ENCODE peak calls at places on chromosomes 13 and 19, in eight cellular contexts. One of them, this sample, is unnamed.

GRCh38 chr19:51719251-51719901 is 4.4 kb downstream of the HAS1 start:
- DNase-seq in fibroblast of lung: no peak
- DNase-seq in mesenchymal stem cell: no peak
- DNase-seq in H1: peak; percentile 69
- DNase-seq in neuronal stem cell: no peak
- DNase-seq in mesendoderm: no peak
- DNase-seq in keratinocyte: no peak
- DNase-seq in adipocyte: no peak
- DNase-seq in this sample: no peak

GRCh38 chr19:13544423-13544822 is 38.1 kb upstream of the CACNA1A start:
- DNase-seq in fibroblast of lung: no peak
- DNase-seq in mesenchymal stem cell: no peak
- DNase-seq in H1: no peak
- DNase-seq in neuronal stem cell: no peak
- DNase-seq in mesendoderm: no peak
- DNase-seq in keratinocyte: no peak
- DNase-seq in adipocyte: no peak
- DNase-seq in this sample: no peak

GRCh38 chr13:76489299-76489698 is 396.9 kb downstream of the KCTD12 start:
- DNase-seq in fibroblast of lung: no peak
- DNase-seq in mesenchymal stem cell: no peak
- DNase-seq in H1: no peak
- DNase-seq in neuronal stem cell: no peak
- DNase-seq in mesendoderm: no peak
- DNase-seq in keratinocyte: no peak
- DNase-seq in adipocyte: no peak
- DNase-seq in this sample: no peak

GRCh38 chr19:13621413-13621812 is 115.1 kb upstream of the CACNA1A start:
- DNase-seq in fibroblast of lung: peak; percentile 89
- DNase-seq in mesenchymal stem cell: peak; percentile 7
- DNase-seq in H1: no peak
- DNase-seq in neuronal stem cell: no peak
- DNase-seq in mesendoderm: peak; percentile 89
- DNase-seq in keratinocyte: peak; percentile 85
- DNase-seq in adipocyte: peak; percentile 61
- DNase-seq in this sample: peak; percentile 89

GRCh38 chr13:98927954-98928927 is 49.6 kb downstream of the DOCK9 start:
- DNase-seq in fibroblast of lung: peak; percentile 90
- DNase-seq in mesenchymal stem cell: no peak
- DNase-seq in H1: no peak
- DNase-seq in neuronal stem cell: no peak
- DNase-seq in mesendoderm: peak; percentile 91
- DNase-seq in keratinocyte: no peak
- DNase-seq in adipocyte: peak; percentile 64
- DNase-seq in this sample: peak; percentile 44

GRCh38 chr19:39110263-39110967 is 15.2 kb upstream of the PAK4 start:
- DNase-seq in fibroblast of lung: peak; percentile 27
- DNase-seq in mesenchymal stem cell: peak; percentile 41
- DNase-seq in H1: peak; percentile 92
- DNase-seq in neuronal stem cell: peak; percentile 48
- DNase-seq in mesendoderm: peak; percentile 49
- DNase-seq in keratinocyte: no peak
- DNase-seq in adipocyte: peak; percentile 77
- DNase-seq in this sample: peak; percentile 28

GRCh38 chr19:56839665-56840451 is 668 bp downstream of the PEG3 start:
- DNase-seq in fibroblast of lung: peak; percentile 91
- DNase-seq in mesenchymal stem cell: no peak
- DNase-seq in H1: no peak
- DNase-seq in neuronal stem cell: peak; percentile 92
- DNase-seq in mesendoderm: peak; percentile 99
- DNase-seq in keratinocyte: no peak
- DNase-seq in adipocyte: peak; percentile 26
- DNase-seq in this sample: peak; percentile 97

GRCh38 chr19:29564574-29565005 is 38.8 kb downstream of the VSTM2B start:
- DNase-seq in fibroblast of lung: no peak
- DNase-seq in mesenchymal stem cell: no peak
- DNase-seq in H1: no peak
- DNase-seq in neuronal stem cell: no peak
- DNase-seq in mesendoderm: peak; percentile 19
- DNase-seq in keratinocyte: no peak
- DNase-seq in adipocyte: no peak
- DNase-seq in this sample: no peak

GRCh38 chr19:41195675-41196497 is 2.9 kb downstream of the CYP2S1 start:
- DNase-seq in fibroblast of lung: peak; percentile 36
- DNase-seq in mesenchymal stem cell: peak; percentile 76
- DNase-seq in H1: no peak
- DNase-seq in neuronal stem cell: no peak
- DNase-seq in mesendoderm: no peak
- DNase-seq in keratinocyte: no peak
- DNase-seq in adipocyte: no peak
- DNase-seq in this sample: no peak

GRCh38 chr13:74423434-74423833 is 289.2 kb upstream of the KLF12 start:
- DNase-seq in fibroblast of lung: no peak
- DNase-seq in mesenchymal stem cell: no peak
- DNase-seq in H1: no peak
- DNase-seq in neuronal stem cell: no peak
- DNase-seq in mesendoderm: no peak
- DNase-seq in keratinocyte: no peak
- DNase-seq in adipocyte: no peak
- DNase-seq in this sample: no peak

GRCh38 chr19:13865243-13865577 is 11.7 kb upstream of the NANOS3 start:
- DNase-seq in fibroblast of lung: no peak
- DNase-seq in mesenchymal stem cell: no peak
- DNase-seq in H1: no peak
- DNase-seq in neuronal stem cell: no peak
- DNase-seq in mesendoderm: no peak
- DNase-seq in keratinocyte: no peak
- DNase-seq in adipocyte: no peak
- DNase-seq in this sample: no peak

GRCh38 chr13:110590577-110590976 is 24.8 kb upstream of the NAXD start:
- DNase-seq in fibroblast of lung: no peak
- DNase-seq in mesenchymal stem cell: no peak
- DNase-seq in H1: no peak
- DNase-seq in neuronal stem cell: no peak
- DNase-seq in mesendoderm: peak; percentile 32
- DNase-seq in keratinocyte: peak; percentile 66
- DNase-seq in adipocyte: no peak
- DNase-seq in this sample: no peak

GRCh38 chr13:35884211-35884610 is 247.0 kb downstream of the DCLK1 start:
- DNase-seq in fibroblast of lung: no peak
- DNase-seq in mesenchymal stem cell: no peak
- DNase-seq in H1: no peak
- DNase-seq in neuronal stem cell: no peak
- DNase-seq in mesendoderm: no peak
- DNase-seq in keratinocyte: no peak
- DNase-seq in adipocyte: peak; percentile 44
- DNase-seq in this sample: no peak

GRCh38 chr19:44005968-44006367 is 3.2 kb downstream of the ZNF230 start:
- DNase-seq in fibroblast of lung: peak; percentile 58
- DNase-seq in mesenchymal stem cell: peak; percentile 41
- DNase-seq in H1: no peak
- DNase-seq in neuronal stem cell: no peak
- DNase-seq in mesendoderm: no peak
- DNase-seq in keratinocyte: no peak
- DNase-seq in adipocyte: peak; percentile 29
- DNase-seq in this sample: no peak

GRCh38 chr13:113816248-113816924 is 47.5 kb downstream of the GAS6 start:
- DNase-seq in fibroblast of lung: no peak
- DNase-seq in mesenchymal stem cell: peak; percentile 46
- DNase-seq in H1: no peak
- DNase-seq in neuronal stem cell: no peak
- DNase-seq in mesendoderm: no peak
- DNase-seq in keratinocyte: no peak
- DNase-seq in adipocyte: no peak
- DNase-seq in this sample: no peak
- H3K9ac ChIP-seq in fibroblast of lung: no peak overlapping the region
- H3K9ac ChIP-seq in mesenchymal stem cell: peak overlapping the region; percentile 30
- H3K9ac ChIP-seq in H1: no peak overlapping the region
- H3K9ac ChIP-seq in neuronal stem cell: peak overlapping the region; percentile 44
- H3K9ac ChIP-seq in mesendoderm: no peak overlapping the region
- H3K9ac ChIP-seq in keratinocyte: no peak overlapping the region
- H3K9ac ChIP-seq in adipocyte: peak overlapping the region; percentile 51
- H3K9ac ChIP-seq in this sample: peak overlapping the region; percentile 28

GRCh38 chr13:23380534-23380933 is 53.0 kb downstream of the SACS start:
- DNase-seq in fibroblast of lung: peak; percentile 90
- DNase-seq in mesenchymal stem cell: peak; percentile 60
- DNase-seq in H1: no peak
- DNase-seq in neuronal stem cell: no peak
- DNase-seq in mesendoderm: no peak
- DNase-seq in keratinocyte: no peak
- DNase-seq in adipocyte: peak; percentile 63
- DNase-seq in this sample: no peak

GRCh38 chr13:23375007-23375971 is 58.2 kb downstream of the SACS start:
- DNase-seq in fibroblast of lung: peak; percentile 94
- DNase-seq in mesenchymal stem cell: peak; percentile 91
- DNase-seq in H1: peak; percentile 95
- DNase-seq in neuronal stem cell: peak; percentile 94
- DNase-seq in mesendoderm: peak; percentile 95
- DNase-seq in keratinocyte: peak; percentile 58
- DNase-seq in adipocyte: peak; percentile 98
- DNase-seq in this sample: peak; percentile 84

GRCh38 chr13:23378009-23378632 is 55.4 kb downstream of the SACS start:
- DNase-seq in fibroblast of lung: peak; percentile 98
- DNase-seq in mesenchymal stem cell: peak; percentile 84
- DNase-seq in H1: no peak
- DNase-seq in neuronal stem cell: no peak
- DNase-seq in mesendoderm: peak; percentile 72
- DNase-seq in keratinocyte: peak; percentile 63
- DNase-seq in adipocyte: peak; percentile 90
- DNase-seq in this sample: no peak

GRCh38 chr13:23381877-23382276 is 51.6 kb downstream of the SACS start:
- DNase-seq in fibroblast of lung: no peak
- DNase-seq in mesenchymal stem cell: no peak
- DNase-seq in H1: no peak
- DNase-seq in neuronal stem cell: no peak
- DNase-seq in mesendoderm: no peak
- DNase-seq in keratinocyte: no peak
- DNase-seq in adipocyte: no peak
- DNase-seq in this sample: no peak

DNA sequence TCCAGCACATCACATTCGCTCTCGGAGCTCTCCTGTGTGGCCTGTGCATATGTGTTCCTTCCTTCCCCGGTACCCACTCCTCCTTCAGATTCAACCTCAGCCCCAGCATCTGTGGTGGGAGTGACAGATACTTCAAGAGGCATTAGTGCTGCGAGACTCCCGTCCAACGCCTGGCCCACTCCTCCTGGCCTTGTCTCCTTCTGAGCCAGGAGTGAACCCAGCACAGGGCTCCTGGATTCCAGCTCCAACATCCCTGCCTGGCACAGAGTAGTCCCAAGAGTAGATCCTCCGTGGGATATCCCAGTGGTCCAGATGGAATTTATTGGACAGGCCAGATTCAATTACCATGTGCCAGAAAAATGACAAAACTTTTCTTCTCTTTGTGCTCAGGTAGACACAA is 55.9 kb downstream of the SACS start:
- DNase-seq in fibroblast of lung: no peak
- DNase-seq in mesenchymal stem cell: no peak
- DNase-seq in H1: no peak
- DNase-seq in neuronal stem cell: no peak
- DNase-seq in mesendoderm: no peak
- DNase-seq in keratinocyte: no peak
- DNase-seq in adipocyte: no peak
- DNase-seq in this sample: no peak
- H3K9ac ChIP-seq in fibroblast of lung: peak overlapping the region; percentile 28
- H3K9ac ChIP-seq in mesenchymal stem cell: peak overlapping the region; percentile 65
- H3K9ac ChIP-seq in H1: no peak overlapping the region
- H3K9ac ChIP-seq in neuronal stem cell: no peak overlapping the region
- H3K9ac ChIP-seq in mesendoderm: no peak overlapping the region
- H3K9ac ChIP-seq in keratinocyte: peak overlapping the region; percentile 29
- H3K9ac ChIP-seq in adipocyte: no peak overlapping the region
- H3K9ac ChIP-seq in this sample: no peak overlapping the region

GRCh38 chr19:1237754-1238372 is at the start of gene CBARP:
- DNase-seq in fibroblast of lung: no peak
- DNase-seq in mesenchymal stem cell: no peak
- DNase-seq in H1: peak; percentile 61
- DNase-seq in neuronal stem cell: no peak
- DNase-seq in mesendoderm: no peak
- DNase-seq in keratinocyte: no peak
- DNase-seq in adipocyte: peak; percentile 76
- DNase-seq in this sample: no peak
- H3K9ac ChIP-seq in fibroblast of lung: peak within 1 kb of the TSS; percentile 78
- H3K9ac ChIP-seq in mesenchymal stem cell: peak within 1 kb of the TSS; percentile 80
- H3K9ac ChIP-seq in H1: peak within 1 kb of the TSS; percentile 13
- H3K9ac ChIP-seq in neuronal stem cell: peak within 1 kb of the TSS; percentile 99
- H3K9ac ChIP-seq in mesendoderm: peak within 1 kb of the TSS; percentile 73
- H3K9ac ChIP-seq in keratinocyte: peak within 1 kb of the TSS; percentile 60
- H3K9ac ChIP-seq in adipocyte: peak within 1 kb of the TSS; percentile 81
- H3K9ac ChIP-seq in this sample: peak within 1 kb of the TSS; percentile 90

GRCh38 chr13:28138012-28138755 is at the start of gene PAN3:
- DNase-seq in fibroblast of lung: peak; percentile 92
- DNase-seq in mesenchymal stem cell: peak; percentile 94
- DNase-seq in H1: peak; percentile 95
- DNase-seq in neuronal stem cell: peak; percentile 85
- DNase-seq in mesendoderm: peak; percentile 96
- DNase-seq in keratinocyte: peak; percentile 21
- DNase-seq in adipocyte: peak; percentile 97
- DNase-seq in this sample: peak; percentile 82

GRCh38 chr13:28138756-28139470 is 568 bp downstream of the PAN3 start:
- DNase-seq in fibroblast of lung: peak; percentile 93
- DNase-seq in mesenchymal stem cell: peak; percentile 97
- DNase-seq in H1: peak; percentile 86
- DNase-seq in neuronal stem cell: peak; percentile 77
- DNase-seq in mesendoderm: peak; percentile 96
- DNase-seq in keratinocyte: peak; percentile 57
- DNase-seq in adipocyte: peak; percentile 87
- DNase-seq in this sample: no peak

GRCh38 chr13:28137556-28137955 is 789 bp upstream of the PAN3 start:
- DNase-seq in fibroblast of lung: peak; percentile 26
- DNase-seq in mesenchymal stem cell: no peak
- DNase-seq in H1: no peak
- DNase-seq in neuronal stem cell: no peak
- DNase-seq in mesendoderm: no peak
- DNase-seq in keratinocyte: no peak
- DNase-seq in adipocyte: peak; percentile 43
- DNase-seq in this sample: no peak

GRCh38 chr13:28136916-28137315 is 1.4 kb upstream of the PAN3 start:
- DNase-seq in fibroblast of lung: peak; percentile 9
- DNase-seq in mesenchymal stem cell: peak; percentile 12
- DNase-seq in H1: no peak
- DNase-seq in neuronal stem cell: no peak
- DNase-seq in mesendoderm: no peak
- DNase-seq in keratinocyte: no peak
- DNase-seq in adipocyte: no peak
- DNase-seq in this sample: no peak

DNA sequence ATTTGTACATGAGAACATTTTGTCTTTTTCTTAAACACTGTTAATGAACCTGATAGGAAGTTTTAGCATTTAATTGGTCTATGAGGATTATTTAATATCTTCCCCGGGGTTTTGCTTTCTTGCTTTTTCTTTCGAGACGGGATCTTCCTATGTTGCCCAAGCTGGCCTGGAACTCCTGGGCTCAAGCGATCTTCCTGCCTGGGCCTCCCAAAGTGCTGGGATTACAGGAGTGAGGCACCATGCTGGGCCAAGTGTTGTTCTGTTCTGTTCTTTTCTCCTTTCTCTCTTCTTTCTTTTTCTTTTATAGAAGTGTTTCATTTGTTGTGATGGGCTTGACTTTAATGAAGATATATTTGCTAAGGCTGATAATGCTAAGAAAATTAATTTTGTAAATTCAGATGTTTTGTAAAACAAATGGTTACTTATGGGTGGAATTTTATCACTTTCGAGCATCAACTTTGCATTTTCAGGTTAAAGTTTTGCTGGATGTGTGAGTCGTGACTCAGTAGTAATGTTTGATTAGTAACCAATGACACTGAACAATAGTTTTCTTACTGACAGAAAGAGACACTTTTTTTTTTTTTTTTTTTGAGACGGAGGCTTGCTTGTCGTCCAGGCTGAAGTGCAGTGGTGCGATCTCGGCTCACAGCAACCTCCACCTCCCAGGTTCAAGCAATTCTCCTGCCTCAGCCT is 2.2 kb downstream of the PAN3 start:
- DNase-seq in fibroblast of lung: no peak
- DNase-seq in mesenchymal stem cell: peak; percentile 78
- DNase-seq in H1: no peak
- DNase-seq in neuronal stem cell: no peak
- DNase-seq in mesendoderm: peak; percentile 75
- DNase-seq in keratinocyte: no peak
- DNase-seq in adipocyte: peak; percentile 9
- DNase-seq in this sample: no peak
- H3K9ac ChIP-seq in fibroblast of lung: no peak overlapping the region
- H3K9ac ChIP-seq in mesenchymal stem cell: peak overlapping the region; percentile 99
- H3K9ac ChIP-seq in H1: no peak overlapping the region
- H3K9ac ChIP-seq in neuronal stem cell: no peak overlapping the region
- H3K9ac ChIP-seq in mesendoderm: peak overlapping the region; percentile 93
- H3K9ac ChIP-seq in keratinocyte: peak overlapping the region; percentile 80
- H3K9ac ChIP-seq in adipocyte: peak overlapping the region; percentile 96
- H3K9ac ChIP-seq in this sample: peak overlapping the region; percentile 92

This sample was measured in NT2/D1.